ENCODE peak calls at places on chromosomes 7 and 10, in ten cellular contexts. One of them, this sample, is unnamed.
A peak's percentile ranks its signal among the peaks of the same experiment; 100 is the strongest.

GRCh38 chr10:10499839-10500238 is 517.8 kb upstream of the CELF2 start:
- DNase-seq in sigmoid colon: no peak
- DNase-seq in HepG2: no peak
- DNase-seq in esophagus muscularis mucosa: no peak
- DNase-seq in ovary: no peak
- DNase-seq in stomach: no peak
- DNase-seq in A549: no peak
- DNase-seq in H1: no peak
- DNase-seq in upper lobe of left lung: no peak
- DNase-seq in K562: no peak
- DNase-seq in this sample: no peak

GRCh38 chr10:63105811-63106755 is 27.0 kb upstream of the NRBF2 start:
- DNase-seq in sigmoid colon: no peak
- DNase-seq in HepG2: no peak
- DNase-seq in esophagus muscularis mucosa: no peak
- DNase-seq in ovary: no peak
- DNase-seq in stomach: no peak
- DNase-seq in A549: no peak
- DNase-seq in H1: peak; percentile 17
- DNase-seq in upper lobe of left lung: no peak
- DNase-seq in K562: peak; percentile 43
- DNase-seq in this sample: no peak

GRCh38 chr10:118220346-118220745 is 121.8 kb downstream of the FAM204A start:
- DNase-seq in sigmoid colon: no peak
- DNase-seq in HepG2: no peak
- DNase-seq in esophagus muscularis mucosa: no peak
- DNase-seq in ovary: no peak
- DNase-seq in stomach: no peak
- DNase-seq in A549: no peak
- DNase-seq in H1: no peak
- DNase-seq in upper lobe of left lung: no peak
- DNase-seq in K562: no peak
- DNase-seq in this sample: no peak

GRCh38 chr7:47254081-47255006 is 327.6 kb downstream of the TNS3 start:
- DNase-seq in sigmoid colon: peak; percentile 91
- DNase-seq in HepG2: peak; percentile 20
- DNase-seq in esophagus muscularis mucosa: no peak
- DNase-seq in ovary: peak; percentile 86
- DNase-seq in stomach: peak; percentile 84
- DNase-seq in A549: peak; percentile 74
- DNase-seq in H1: peak; percentile 54
- DNase-seq in upper lobe of left lung: peak; percentile 82
- DNase-seq in K562: peak; percentile 69
- DNase-seq in this sample: peak; percentile 73

GRCh38 chr10:71456631-71457030 is 59.9 kb downstream of the CDH23 start:
- DNase-seq in sigmoid colon: no peak
- DNase-seq in HepG2: no peak
- DNase-seq in esophagus muscularis mucosa: no peak
- DNase-seq in ovary: no peak
- DNase-seq in stomach: no peak
- DNase-seq in A549: no peak
- DNase-seq in H1: no peak
- DNase-seq in upper lobe of left lung: no peak
- DNase-seq in K562: no peak
- DNase-seq in this sample: no peak

GRCh38 chr7:136900005-136900404 is 31.6 kb downstream of the CHRM2 start:
- DNase-seq in sigmoid colon: no peak
- DNase-seq in HepG2: no peak
- DNase-seq in esophagus muscularis mucosa: no peak
- DNase-seq in ovary: no peak
- DNase-seq in stomach: no peak
- DNase-seq in A549: no peak
- DNase-seq in H1: no peak
- DNase-seq in upper lobe of left lung: no peak
- DNase-seq in K562: no peak
- DNase-seq in this sample: no peak

GRCh38 chr7:43880596-43880995 is 11.3 kb upstream of the MRPS24 start:
- DNase-seq in sigmoid colon: no peak
- DNase-seq in HepG2: no peak
- DNase-seq in esophagus muscularis mucosa: no peak
- DNase-seq in ovary: no peak
- DNase-seq in stomach: no peak
- DNase-seq in A549: no peak
- DNase-seq in H1: no peak
- DNase-seq in upper lobe of left lung: no peak
- DNase-seq in K562: no peak
- DNase-seq in this sample: no peak

GRCh38 chr7:120400806-120401455 is 128.0 kb downstream of the KCND2 start:
- DNase-seq in sigmoid colon: no peak
- DNase-seq in HepG2: no peak
- DNase-seq in esophagus muscularis mucosa: no peak
- DNase-seq in ovary: no peak
- DNase-seq in stomach: no peak
- DNase-seq in A549: no peak
- DNase-seq in H1: no peak
- DNase-seq in upper lobe of left lung: no peak
- DNase-seq in K562: no peak
- DNase-seq in this sample: no peak

GRCh38 chr10:5897504-5897903 is 7.5 kb downstream of the FBH1 start:
- DNase-seq in sigmoid colon: no peak
- DNase-seq in HepG2: no peak
- DNase-seq in esophagus muscularis mucosa: no peak
- DNase-seq in ovary: no peak
- DNase-seq in stomach: peak; percentile 24
- DNase-seq in A549: no peak
- DNase-seq in H1: no peak
- DNase-seq in upper lobe of left lung: no peak
- DNase-seq in K562: peak; percentile 77
- DNase-seq in this sample: no peak

GRCh38 chr10:64265961-64266360 is 744.8 kb downstream of the REEP3 start:
- DNase-seq in sigmoid colon: no peak
- DNase-seq in HepG2: no peak
- DNase-seq in esophagus muscularis mucosa: no peak
- DNase-seq in ovary: no peak
- DNase-seq in stomach: no peak
- DNase-seq in A549: no peak
- DNase-seq in H1: no peak
- DNase-seq in upper lobe of left lung: no peak
- DNase-seq in K562: no peak
- DNase-seq in this sample: no peak

GRCh38 chr7:21108182-21108581 is 319.7 kb upstream of the SP4 start:
- DNase-seq in sigmoid colon: no peak
- DNase-seq in HepG2: no peak
- DNase-seq in esophagus muscularis mucosa: no peak
- DNase-seq in ovary: no peak
- DNase-seq in stomach: peak; percentile 58
- DNase-seq in A549: no peak
- DNase-seq in H1: no peak
- DNase-seq in upper lobe of left lung: no peak
- DNase-seq in K562: no peak
- DNase-seq in this sample: no peak

GRCh38 chr7:105654994-105655900 is 74.0 kb upstream of the EFCAB10 start:
- DNase-seq in sigmoid colon: peak; percentile 67
- DNase-seq in HepG2: no peak
- DNase-seq in esophagus muscularis mucosa: no peak
- DNase-seq in ovary: peak; percentile 62
- DNase-seq in stomach: peak; percentile 68
- DNase-seq in A549: no peak
- DNase-seq in H1: no peak
- DNase-seq in upper lobe of left lung: peak; percentile 34
- DNase-seq in K562: peak; percentile 54
- DNase-seq in this sample: no peak

GRCh38 chr7:124267154-124267553 is 234.3 kb upstream of the TMEM229A start:
- DNase-seq in sigmoid colon: no peak
- DNase-seq in HepG2: no peak
- DNase-seq in esophagus muscularis mucosa: no peak
- DNase-seq in ovary: no peak
- DNase-seq in stomach: no peak
- DNase-seq in A549: no peak
- DNase-seq in H1: no peak
- DNase-seq in upper lobe of left lung: no peak
- DNase-seq in K562: no peak
- DNase-seq in this sample: no peak

GRCh38 chr7:124263232-124263827 is 230.5 kb upstream of the TMEM229A start:
- DNase-seq in sigmoid colon: no peak
- DNase-seq in HepG2: no peak
- DNase-seq in esophagus muscularis mucosa: no peak
- DNase-seq in ovary: no peak
- DNase-seq in stomach: no peak
- DNase-seq in A549: no peak
- DNase-seq in H1: no peak
- DNase-seq in upper lobe of left lung: no peak
- DNase-seq in K562: peak; percentile 3
- DNase-seq in this sample: no peak

GRCh38 chr7:124257638-124258308 is 224.9 kb upstream of the TMEM229A start:
- DNase-seq in sigmoid colon: no peak
- DNase-seq in HepG2: no peak
- DNase-seq in esophagus muscularis mucosa: no peak
- DNase-seq in ovary: no peak
- DNase-seq in stomach: no peak
- DNase-seq in A549: no peak
- DNase-seq in H1: no peak
- DNase-seq in upper lobe of left lung: no peak
- DNase-seq in K562: no peak
- DNase-seq in this sample: no peak

GRCh38 chr7:124261710-124262109 is 228.8 kb upstream of the TMEM229A start:
- DNase-seq in sigmoid colon: no peak
- DNase-seq in HepG2: no peak
- DNase-seq in esophagus muscularis mucosa: no peak
- DNase-seq in ovary: no peak
- DNase-seq in stomach: no peak
- DNase-seq in A549: no peak
- DNase-seq in H1: no peak
- DNase-seq in upper lobe of left lung: no peak
- DNase-seq in K562: no peak
- DNase-seq in this sample: no peak
- TF ChIP-seq CTCF in sigmoid colon: no peak
- TF ChIP-seq CTCF in HepG2: no peak
- TF ChIP-seq CTCF in esophagus muscularis mucosa: no peak
- TF ChIP-seq CTCF in ovary: no peak
- TF ChIP-seq CTCF in stomach: no peak
- TF ChIP-seq CTCF in A549: no peak
- TF ChIP-seq CTCF in H1: no peak
- TF ChIP-seq CTCF in upper lobe of left lung: no peak
- TF ChIP-seq CTCF in K562: no peak
- TF ChIP-seq CTCF in this sample: no peak

GRCh38 chr7:41311301-41311700 is 391.6 kb downstream of the INHBA start:
- DNase-seq in sigmoid colon: no peak
- DNase-seq in HepG2: no peak
- DNase-seq in esophagus muscularis mucosa: no peak
- DNase-seq in ovary: no peak
- DNase-seq in stomach: no peak
- DNase-seq in A549: no peak
- DNase-seq in H1: no peak
- DNase-seq in upper lobe of left lung: no peak
- DNase-seq in K562: no peak
- DNase-seq in this sample: no peak

GRCh38 chr7:41316410-41316809 is 386.5 kb downstream of the INHBA start:
- DNase-seq in sigmoid colon: no peak
- DNase-seq in HepG2: peak; percentile 80
- DNase-seq in esophagus muscularis mucosa: no peak
- DNase-seq in ovary: no peak
- DNase-seq in stomach: no peak
- DNase-seq in A549: no peak
- DNase-seq in H1: no peak
- DNase-seq in upper lobe of left lung: no peak
- DNase-seq in K562: no peak
- DNase-seq in this sample: no peak

GRCh38 chr7:41312235-41312634 is 390.7 kb downstream of the INHBA start:
- DNase-seq in sigmoid colon: no peak
- DNase-seq in HepG2: no peak
- DNase-seq in esophagus muscularis mucosa: no peak
- DNase-seq in ovary: no peak
- DNase-seq in stomach: no peak
- DNase-seq in A549: no peak
- DNase-seq in H1: no peak
- DNase-seq in upper lobe of left lung: no peak
- DNase-seq in K562: no peak
- DNase-seq in this sample: no peak

GRCh38 chr7:41315764-41316163 is 387.1 kb downstream of the INHBA start:
- DNase-seq in sigmoid colon: no peak
- DNase-seq in HepG2: no peak
- DNase-seq in esophagus muscularis mucosa: no peak
- DNase-seq in ovary: no peak
- DNase-seq in stomach: no peak
- DNase-seq in A549: no peak
- DNase-seq in H1: no peak
- DNase-seq in upper lobe of left lung: no peak
- DNase-seq in K562: no peak
- DNase-seq in this sample: no peak

GRCh38 chr7:41313171-41313570 is 389.7 kb downstream of the INHBA start:
- DNase-seq in sigmoid colon: no peak
- DNase-seq in HepG2: no peak
- DNase-seq in esophagus muscularis mucosa: no peak
- DNase-seq in ovary: no peak
- DNase-seq in stomach: no peak
- DNase-seq in A549: no peak
- DNase-seq in H1: no peak
- DNase-seq in upper lobe of left lung: no peak
- DNase-seq in K562: no peak
- DNase-seq in this sample: no peak
- TF ChIP-seq EP300 in sigmoid colon: no peak
- TF ChIP-seq EP300 in HepG2: no peak
- TF ChIP-seq EP300 in esophagus muscularis mucosa: no peak
- TF ChIP-seq EP300 in ovary: no peak
- TF ChIP-seq EP300 in stomach: no peak
- TF ChIP-seq EP300 in A549: no peak
- TF ChIP-seq EP300 in H1: no peak
- TF ChIP-seq EP300 in upper lobe of left lung: no peak
- TF ChIP-seq EP300 in K562: no peak
- TF ChIP-seq EP300 in this sample: no peak

DNA sequence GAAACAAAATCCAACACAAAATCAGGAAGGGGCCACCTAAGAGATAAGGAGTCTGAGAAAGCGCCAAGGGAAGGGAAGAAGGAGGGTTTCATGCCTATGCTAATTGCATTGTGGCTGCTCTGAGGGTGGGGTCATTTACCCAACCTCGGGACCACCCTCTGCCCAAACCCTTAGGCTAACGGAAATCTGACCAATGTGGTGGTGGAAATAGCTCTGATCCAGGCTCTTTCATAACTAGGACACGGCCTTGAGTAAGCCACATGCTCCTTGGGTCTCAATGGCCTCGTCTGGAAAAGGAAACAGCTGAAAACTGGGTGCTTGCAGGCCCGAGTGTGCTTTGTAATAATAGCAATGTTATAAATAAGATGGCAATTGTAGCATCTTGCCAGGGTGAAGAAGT is 14.9 kb upstream of the SRGN start:
- DNase-seq in sigmoid colon: peak; percentile 44
- DNase-seq in HepG2: no peak
- DNase-seq in esophagus muscularis mucosa: no peak
- DNase-seq in ovary: no peak
- DNase-seq in stomach: no peak
- DNase-seq in A549: no peak
- DNase-seq in H1: no peak
- DNase-seq in upper lobe of left lung: no peak
- DNase-seq in K562: no peak
- DNase-seq in this sample: no peak
- H3K4me1 ChIP-seq in sigmoid colon: no peaks in the 10 kb centered on the region
- H3K4me1 ChIP-seq in HepG2: peaks cover 29% of the 10 kb centered on the region
- H3K4me1 ChIP-seq in esophagus muscularis mucosa: no peaks in the 10 kb centered on the region
- H3K4me1 ChIP-seq in ovary: no peaks in the 10 kb centered on the region
- H3K4me1 ChIP-seq in stomach: no peaks in the 10 kb centered on the region
- H3K4me1 ChIP-seq in A549: no peaks in the 10 kb centered on the region
- H3K4me1 ChIP-seq in H1: peaks cover 4% of the 10 kb centered on the region
- H3K4me1 ChIP-seq in upper lobe of left lung: peaks cover 4% of the 10 kb centered on the region
- H3K4me1 ChIP-seq in K562: peaks cover 28% of the 10 kb centered on the region
- H3K4me1 ChIP-seq in this sample: no peaks in the 10 kb centered on the region

GRCh38 chr10:89327803-89328441 is at the start of gene IFIT3:
- DNase-seq in sigmoid colon: peak; percentile 85
- DNase-seq in HepG2: peak; percentile 38
- DNase-seq in esophagus muscularis mucosa: no peak
- DNase-seq in ovary: peak; percentile 70
- DNase-seq in stomach: peak; percentile 35
- DNase-seq in A549: peak; percentile 76
- DNase-seq in H1: no peak
- DNase-seq in upper lobe of left lung: peak; percentile 72
- DNase-seq in K562: peak; percentile 71
- DNase-seq in this sample: peak; percentile 71
- TF ChIP-seq CTCF in sigmoid colon: no peak
- TF ChIP-seq CTCF in HepG2: no peak
- TF ChIP-seq CTCF in esophagus muscularis mucosa: no peak
- TF ChIP-seq CTCF in ovary: no peak
- TF ChIP-seq CTCF in stomach: no peak
- TF ChIP-seq CTCF in A549: no peak
- TF ChIP-seq CTCF in H1: no peak
- TF ChIP-seq CTCF in upper lobe of left lung: no peak
- TF ChIP-seq CTCF in K562: no peak
- TF ChIP-seq CTCF in this sample: no peak